ENCODE peak calls at places on chromosome 15, in four cellular contexts. Q is right cardiac atrium, P is RWPE2, D is substantia nigra. W is an unnamed sample.

GRCh38 chr15:54803139-54803808 is 393.5 kb downstream of the RSL24D1 start:
- DNase-seq in D (no peak), P (no peak), Q (no peak), W (no peak)

GRCh38 chr15:31843426-31844055 is 186.8 kb upstream of the CHRNA7 start:
- DNase-seq in D (peak; percentile 48), P (no peak), Q (no peak), W (no peak)

GRCh38 chr15:62874933-62875625 is 167.5 kb upstream of the TPM1 start:
- DNase-seq in Q (no peak), D (no peak), P (no peak), W (no peak)

GRCh38 chr15:23467110-23467600 is 20.1 kb upstream of the GOLGA6L2 start:
- DNase-seq in Q (no peak), P (no peak), D (no peak), W (no peak)

GRCh38 chr15:82894971-82895520 is 57.5 kb downstream of the HOMER2 start:
- DNase-seq in D (no peak), P (no peak), Q (no peak), W (no peak)

GRCh38 chr15:69394556-69395282 is 19.4 kb upstream of the KIF23 start:
- DNase-seq in P (peak; percentile 77), D (peak; percentile 33), Q (peak; percentile 84), W (peak; percentile 82)

GRCh38 chr15:101635944-101636727 is 16.0 kb downstream of the TM2D3 start:
- DNase-seq in D (no peak), P (no peak), Q (no peak), W (no peak)

GRCh38 chr15:60760646-60761504 is 281.9 kb upstream of the ICE2 start:
- DNase-seq in D (no peak), Q (no peak), P (no peak), W (no peak)

GRCh38 chr15:32842081-32842480 is 124.3 kb downstream of the GREM1 start:
- DNase-seq in D (no peak), P (no peak), Q (no peak), W (no peak)

GRCh38 chr15:60535743-60536142 is 56.8 kb upstream of the ICE2 start:
- DNase-seq in P (no peak), Q (no peak), D (no peak), W (no peak)

GRCh38 chr15:78070049-78070698 is 7.3 kb downstream of the TBC1D2B start:
- DNase-seq in P (no peak), Q (no peak), D (no peak), W (no peak)

GRCh38 chr15:79874242-79874641 is 22.6 kb downstream of the MTHFS start:
- DNase-seq in D (no peak), P (no peak), Q (no peak), W (no peak)

GRCh38 chr15:71680079-71680461 is 130.3 kb upstream of the NR2E3 start:
- DNase-seq in Q (no peak), P (no peak), D (no peak), W (no peak)

GRCh38 chr15:51621917-51622268 is 678 bp downstream of the DMXL2 start:
- DNase-seq in Q (peak; percentile 43), P (peak; percentile 81), D (peak; percentile 46), W (no peak)

GRCh38 chr15:82919231-82919886 is 33.2 kb downstream of the HOMER2 start:
- DNase-seq in P (no peak), Q (no peak), D (no peak), W (no peak)

GRCh38 chr15:76285241-76285825 is 25.9 kb downstream of the ETFA start:
- DNase-seq in P (no peak), D (no peak), Q (no peak), W (no peak)

GRCh38 chr15:101250931-101251829 is 668 bp downstream of the CHSY1 start:
- DNase-seq in D (no peak), Q (peak; percentile 44), P (no peak), W (no peak)

GRCh38 chr15:95929232-95929846 is 401.2 kb upstream of the NR2F2 start:
- DNase-seq in Q (no peak), D (no peak), P (no peak), W (no peak)

GRCh38 chr15:33737687-33738606 is 230.3 kb upstream of the CHRM5 start:
- DNase-seq in P (no peak), D (no peak), Q (no peak), W (peak; percentile 3)

GRCh38 chr15:36775209-36775608 is 195.8 kb downstream of the CDIN1 start:
- DNase-seq in D (no peak), P (no peak), Q (no peak), W (no peak)

GRCh38 chr15:78709263-78709882 is 68.4 kb upstream of the CHRNB4 start:
- DNase-seq in D (peak; percentile 3), P (peak; percentile 89), Q (peak; percentile 70), W (peak; percentile 69)

GRCh38 chr15:70142322-70143191 is 44.8 kb upstream of the TLE3 start:
- DNase-seq in Q (peak; percentile 75), D (no peak), P (no peak), W (no peak)

GRCh38 chr15:65423150-65423976 is 616 bp upstream of the IGDCC4 start:
- DNase-seq in P (peak; percentile 61), D (no peak), Q (no peak), W (no peak)

GRCh38 chr15:89095073-89095472 is 6.8 kb downstream of the ABHD2 start:
- DNase-seq in Q (no peak), D (no peak), P (no peak), W (no peak)

GRCh38 chr15:64249842-64250575 is 87.2 kb upstream of the PPIB start:
- DNase-seq in P (no peak), Q (no peak), D (no peak), W (no peak)

GRCh38 chr15:35753486-35753885 is 207.5 kb upstream of the DPH6 start:
- DNase-seq in P (no peak), D (no peak), Q (no peak), W (no peak)

GRCh38 chr15:70156781-70157261 is 59.1 kb upstream of the TLE3 start:
- DNase-seq in Q (peak; percentile 65), D (peak; percentile 33), P (no peak), W (no peak)

GRCh38 chr15:40762919-40763800 is 708 bp upstream of the GCHFR start:
- DNase-seq in P (peak; percentile 95), Q (peak; percentile 67), D (no peak), W (no peak)
- H3K27ac ChIP-seq in P (peak overlapping the region; percentile 92), Q (no peak overlapping the region), D (no peak overlapping the region), W (peak overlapping the region; percentile 66)

GRCh38 chr15:58282060-58282708 is 144.0 kb downstream of the AQP9 start:
- DNase-seq in Q (no peak), D (no peak), P (no peak), W (no peak)

GRCh38 chr15:58276924-58277323 is 138.7 kb downstream of the AQP9 start:
- DNase-seq in D (no peak), Q (no peak), P (no peak), W (no peak)

GRCh38 chr15:58283302-58283701 is 145.1 kb downstream of the AQP9 start:
- DNase-seq in D (no peak), Q (no peak), P (no peak), W (no peak)

GRCh38 chr15:58279106-58279505 is 140.9 kb downstream of the AQP9 start:
- DNase-seq in D (no peak), P (no peak), Q (no peak), W (no peak)

DNA sequence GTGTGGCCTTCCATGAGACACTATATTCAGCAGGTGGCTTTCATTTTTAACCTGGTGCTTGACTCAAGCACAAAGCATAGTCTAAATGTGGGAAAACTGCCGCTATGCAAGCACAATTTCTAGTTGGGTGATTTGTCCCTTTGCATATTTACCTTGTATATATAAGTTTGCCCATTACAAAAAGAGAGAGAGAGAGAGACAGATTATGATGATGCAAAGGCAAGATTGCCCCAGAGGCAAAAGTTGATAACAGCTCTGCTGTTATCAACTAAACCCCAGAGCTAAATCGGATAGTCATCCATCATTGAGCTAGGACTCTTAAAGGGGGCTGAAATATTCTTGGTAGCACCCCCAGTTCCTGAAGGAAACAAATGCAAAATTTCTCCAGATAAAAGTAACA is 141.5 kb downstream of the AQP9 start:
- DNase-seq in Q (no peak), P (no peak), D (no peak), W (no peak)
- H3K27ac ChIP-seq in Q (no peak overlapping the region), P (no peak overlapping the region), D (no peak overlapping the region), W (no peak overlapping the region)

GRCh38 chr15:55968923-55969322 is 24.5 kb downstream of the NEDD4 start:
- DNase-seq in P (no peak), Q (no peak), D (no peak), W (no peak)
- H3K27ac ChIP-seq in P (no peak overlapping the region), Q (no peak overlapping the region), D (no peak overlapping the region), W (no peak overlapping the region)

GRCh38 chr15:99454941-99455795 is 110.6 kb upstream of the MEF2A start:
- DNase-seq in Q (peak; percentile 95), P (peak; percentile 98), D (no peak), W (no peak)
- H3K27ac ChIP-seq in Q (peak overlapping the region; percentile 80), P (peak overlapping the region; percentile 80), D (peak overlapping the region; percentile 77), W (no peak overlapping the region)

DNA sequence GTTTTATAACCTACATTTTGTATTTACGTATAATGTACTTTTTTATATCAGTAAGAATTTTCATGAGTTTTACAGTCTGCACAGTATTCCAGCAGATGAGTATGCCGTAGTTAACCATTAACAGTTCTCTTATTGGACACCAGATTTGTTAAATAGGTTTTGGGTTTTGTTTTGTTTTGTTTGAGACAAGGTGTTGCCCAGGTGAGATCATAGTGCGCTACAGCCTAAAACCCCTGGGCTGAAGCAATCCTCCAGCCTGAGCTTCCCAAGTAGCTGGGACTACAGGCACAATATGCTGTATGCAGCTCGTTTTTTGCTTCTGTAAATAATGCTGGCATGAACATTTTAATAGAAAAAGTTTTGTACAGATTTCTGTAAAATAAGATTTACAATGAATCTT is 88.6 kb upstream of the CHD2 start:
- DNase-seq in D (no peak), P (peak; percentile 56), Q (no peak), W (no peak)
- H3K27ac ChIP-seq in D (peak overlapping the region; percentile 97), P (peak overlapping the region; percentile 96), Q (peak overlapping the region; percentile 71), W (peak overlapping the region; percentile 94)

GRCh38 chr15:41278319-41278718 is 47.3 kb downstream of the CHP1 start:
- DNase-seq in P (no peak), Q (no peak), D (no peak), W (no peak)

GRCh38 chr15:41279535-41280283 is 48.6 kb downstream of the CHP1 start:
- DNase-seq in D (no peak), Q (no peak), P (no peak), W (no peak)

GRCh38 chr15:41281236-41281635 is 50.2 kb downstream of the CHP1 start:
- DNase-seq in Q (no peak), P (no peak), D (no peak), W (no peak)

DNA sequence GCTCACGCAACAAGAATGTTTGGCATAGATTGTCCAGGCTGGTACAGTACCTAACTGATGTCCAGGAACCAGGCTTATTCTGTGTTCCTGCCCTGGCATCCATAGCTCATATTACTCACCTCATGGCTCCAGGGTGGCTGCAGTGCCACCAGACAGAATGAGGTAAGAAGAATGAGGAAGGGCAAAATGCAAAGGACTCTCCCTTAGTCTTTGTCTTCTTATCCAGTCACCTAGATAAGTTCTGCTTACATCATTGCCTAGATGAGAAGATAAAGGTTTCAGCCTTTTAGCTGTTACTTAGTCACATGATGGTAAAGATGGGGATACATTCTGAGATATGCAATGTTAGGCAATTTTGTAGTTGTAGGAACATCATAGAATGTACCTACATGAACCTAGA is 45.8 kb downstream of the CHP1 start:
- DNase-seq in Q (no peak), P (no peak), D (no peak), W (no peak)
- H3K27ac ChIP-seq in Q (no peak overlapping the region), P (no peak overlapping the region), D (no peak overlapping the region), W (no peak overlapping the region)

GRCh38 chr15:85404156-85404921 is 23.9 kb downstream of the AKAP13 start:
- DNase-seq in D (no peak), P (no peak), Q (no peak), W (no peak)
- H3K27ac ChIP-seq in D (no peak overlapping the region), P (peak overlapping the region; percentile 49), Q (peak overlapping the region; percentile 58), W (no peak overlapping the region)

W was measured in CD8-positive, alpha-beta memory T cell.